ENCODE peak calls at places on chromosomes 3 and 15, in six cellular contexts. A is IMR-90, Z is GM06990, W is AG08396, I is hippocampal formation, Q is endodermal cell. H is an unnamed sample.

GRCh38 chr15:77067691-77068367 is 3.1 kb downstream of the TSPAN3 start:
- DNase-seq in A (no peak), Z (peak), W (no peak), I (no peak), Q (no peak), H (no peak)

GRCh38 chr15:77461486-77461885 is 40.8 kb downstream of the HMG20A start:
- DNase-seq in A (peak), Z (no peak), W (no peak), I (no peak), Q (no peak), H (no peak)

GRCh38 chr3:170780471-170780870 is 89.5 kb downstream of the RPL22L1 start:
- DNase-seq in A (no peak), Z (no peak), W (no peak), I (no peak), Q (no peak), H (no peak)

GRCh38 chr3:100400424-100400781 is 486 bp downstream of the TOMM70 start:
- DNase-seq in A (peak), Z (no peak), W (peak), I (no peak), Q (no peak), H (no peak)

GRCh38 chr15:74302821-74303359 is 64.6 kb downstream of the CYP11A1 start:
- DNase-seq in A (no peak), Z (no peak), W (peak), I (no peak), Q (peak), H (no peak)

GRCh38 chr3:106349191-106349881 is 480.5 kb upstream of the CBLB start:
- DNase-seq in A (no peak), Z (no peak), W (no peak), I (no peak), Q (no peak), H (no peak)

GRCh38 chr3:120062474-120062873 is 31.8 kb downstream of the GSK3B start:
- DNase-seq in A (peak), Z (no peak), W (no peak), I (no peak), Q (peak), H (no peak)

GRCh38 chr3:23806322-23807160 is 786 bp downstream of the UBE2E1 start:
- DNase-seq in A (no peak), Z (peak), W (peak), I (no peak), Q (peak), H (no peak)

GRCh38 chr15:93479679-93480078 is 390.7 kb upstream of the RGMA start:
- DNase-seq in A (no peak), Z (no peak), W (no peak), I (no peak), Q (no peak), H (no peak)

GRCh38 chr3:10518506-10519150 is 13.2 kb upstream of the ATP2B2 start:
- DNase-seq in A (peak), Z (no peak), W (peak), I (no peak), Q (peak), H (no peak)

GRCh38 chr15:89912674-89913396 is at the start of gene ARPIN:
- DNase-seq in A (peak), Z (no peak), W (peak), I (no peak), Q (peak), H (no peak)

GRCh38 chr3:172516318-172517214 is 6.7 kb downstream of the TNFSF10 start:
- DNase-seq in A (peak), Z (no peak), W (peak), I (no peak), Q (no peak), H (no peak)

GRCh38 chr15:81108427-81108826 is 25.6 kb upstream of the CFAP161 start:
- DNase-seq in A (no peak), Z (no peak), W (no peak), I (no peak), Q (peak), H (no peak)

GRCh38 chr15:43370310-43370974 is 401 bp downstream of the ZSCAN29 start:
- DNase-seq in A (peak), Z (no peak), W (peak), I (no peak), Q (peak), H (no peak)

GRCh38 chr15:31953573-31953972 is 76.7 kb upstream of the CHRNA7 start:
- DNase-seq in A (no peak), Z (no peak), W (no peak), I (no peak), Q (peak), H (no peak)

GRCh38 chr3:161558256-161558655 is 61.6 kb downstream of the OTOL1 start:
- DNase-seq in A (no peak), Z (no peak), W (no peak), I (no peak), Q (no peak), H (no peak)

GRCh38 chr3:192433704-192434103 is 293.6 kb downstream of the FGF12 start:
- DNase-seq in A (no peak), Z (no peak), W (no peak), I (no peak), Q (no peak), H (no peak)

GRCh38 chr3:37811625-37812356 is 49.9 kb upstream of the CTDSPL start:
- DNase-seq in A (peak), Z (no peak), W (peak), I (no peak), Q (peak), H (no peak)

GRCh38 chr3:101574388-101575156 is 592 bp downstream of the PCNP start:
- DNase-seq in A (peak), Z (no peak), W (peak), I (peak), Q (no peak), H (no peak)

GRCh38 chr3:157300091-157300490 is 136.6 kb upstream of the PTX3 start:
- DNase-seq in A (no peak), Z (no peak), W (no peak), I (no peak), Q (no peak), H (no peak)

GRCh38 chr3:53255360-53255774 is 455 bp downstream of the TKT start:
- DNase-seq in A (no peak), Z (peak), W (peak), I (peak), Q (no peak), H (no peak)

GRCh38 chr3:115436767-115437301 is 186.5 kb upstream of the GAP43 start:
- DNase-seq in A (peak), Z (no peak), W (peak), I (no peak), Q (peak), H (no peak)

GRCh38 chr3:169952045-169952444 is 14.6 kb upstream of the SEC62 start:
- DNase-seq in A (no peak), Z (no peak), W (no peak), I (no peak), Q (no peak), H (peak)

GRCh38 chr15:30990451-30991300 is 752 bp downstream of the MTMR10 start:
- DNase-seq in A (peak), Z (no peak), W (no peak), I (no peak), Q (no peak), H (no peak)

GRCh38 chr3:113148307-113148703 is 63.1 kb upstream of the BOC start:
- DNase-seq in A (no peak), Z (no peak), W (no peak), I (no peak), Q (no peak), H (no peak)

GRCh38 chr15:38524156-38524555 is 40.5 kb downstream of the RASGRP1 start:
- DNase-seq in A (peak), Z (no peak), W (no peak), I (no peak), Q (no peak), H (no peak)

GRCh38 chr15:47443839-47444238 is 273.5 kb upstream of the SEMA6D start:
- DNase-seq in A (peak), Z (no peak), W (no peak), I (no peak), Q (no peak), H (no peak)

GRCh38 chr15:89794627-89795241 is 18.6 kb downstream of the MESP2 start:
- DNase-seq in A (peak), Z (no peak), W (peak), I (no peak), Q (no peak), H (no peak)

GRCh38 chr15:99421172-99421656 is 144.6 kb upstream of the MEF2A start:
- DNase-seq in A (peak), Z (no peak), W (no peak), I (no peak), Q (no peak), H (no peak)

GRCh38 chr3:29335438-29335837 is 54.6 kb downstream of the RBMS3 start:
- DNase-seq in A (peak), Z (no peak), W (peak), I (no peak), Q (peak), H (no peak)

GRCh38 chr3:182925330-182925943 is 54.9 kb downstream of the DCUN1D1 start:
- DNase-seq in A (peak), Z (peak), W (no peak), I (no peak), Q (no peak), H (no peak)